ENCODE peak calls at places on chromosomes 5 and 9, in nine cellular contexts. O, J, C, B, Y, E, W, X and N are unnamed samples.

GRCh38 chr5:94316916-94317838 is 301.2 kb downstream of the KIAA0825 start:
- DNase-seq in O (no peak), J (no peak), C (no peak), B (no peak), Y (no peak), E (no peak), W (no peak), X (no peak), N (no peak)

GRCh38 chr9:132141364-132141947 is 20.4 kb upstream of the NTNG2 start:
- DNase-seq in O (no peak), J (no peak), C (peak), B (peak), Y (no peak), E (no peak), W (peak), X (no peak), N (no peak)

GRCh38 chr5:150139334-150139733 is 16.3 kb downstream of the PDGFRB start:
- DNase-seq in O (no peak), J (no peak), C (no peak), B (no peak), Y (no peak), E (no peak), W (peak), X (no peak), N (no peak)

GRCh38 chr5:50791813-50792212 is 125.4 kb downstream of the PARP8 start:
- DNase-seq in O (no peak), J (no peak), C (no peak), B (no peak), Y (no peak), E (no peak), W (no peak), X (no peak), N (no peak)

GRCh38 chr5:138601444-138601843 is 26.2 kb upstream of the HSPA9 start:
- DNase-seq in O (no peak), J (no peak), C (no peak), B (no peak), Y (peak), E (no peak), W (peak), X (no peak), N (no peak)

GRCh38 chr9:133275105-133276000 is at the start of gene ABO:
- DNase-seq in O (no peak), J (peak), C (peak), B (peak), Y (peak), E (no peak), W (peak), X (no peak), N (no peak)

GRCh38 chr5:6407547-6408259 is 29.4 kb upstream of the MED10 start:
- DNase-seq in O (no peak), J (no peak), C (no peak), B (no peak), Y (no peak), E (no peak), W (no peak), X (no peak), N (no peak)

GRCh38 chr9:121604242-121604641 is 47.2 kb upstream of the DAB2IP start:
- DNase-seq in O (no peak), J (peak), C (peak), B (no peak), Y (peak), E (no peak), W (no peak), X (no peak), N (no peak)

GRCh38 chr5:120615967-120616645 is 152.0 kb downstream of the PRR16 start:
- DNase-seq in O (no peak), J (no peak), C (peak), B (peak), Y (no peak), E (peak), W (peak), X (no peak), N (no peak)

GRCh38 chr5:148343603-148344230 is 8.4 kb downstream of the SPINK9 start:
- DNase-seq in O (no peak), J (no peak), C (peak), B (no peak), Y (no peak), E (no peak), W (no peak), X (no peak), N (no peak)

GRCh38 chr5:15683332-15683731 is 183.4 kb downstream of the FBXL7 start:
- DNase-seq in O (no peak), J (no peak), C (peak), B (peak), Y (peak), E (no peak), W (no peak), X (no peak), N (peak)

GRCh38 chr9:15824310-15824709 is 271.5 kb downstream of the CCDC171 start:
- DNase-seq in O (peak), J (no peak), C (peak), B (peak), Y (no peak), E (peak), W (peak), X (no peak), N (peak)

GRCh38 chr9:18543406-18543965 is 69.5 kb downstream of the ADAMTSL1 start:
- DNase-seq in O (no peak), J (peak), C (no peak), B (no peak), Y (no peak), E (peak), W (peak), X (no peak), N (no peak)

GRCh38 chr5:77773734-77774280 is 2.3 kb downstream of the TBCA start:
- DNase-seq in O (no peak), J (no peak), C (peak), B (peak), Y (no peak), E (no peak), W (peak), X (no peak), N (no peak)

GRCh38 chr5:73380052-73380451 is 68.5 kb downstream of the FOXD1 start:
- DNase-seq in O (no peak), J (peak), C (peak), B (no peak), Y (no peak), E (no peak), W (no peak), X (no peak), N (no peak)

GRCh38 chr5:45205403-45205961 is 396.7 kb downstream of the MRPS30 start:
- DNase-seq in O (no peak), J (no peak), C (peak), B (no peak), Y (no peak), E (no peak), W (no peak), X (no peak), N (no peak)

GRCh38 chr5:17238521-17239041 is 21.1 kb downstream of the BASP1 start:
- DNase-seq in O (no peak), J (no peak), C (no peak), B (no peak), Y (no peak), E (peak), W (peak), X (no peak), N (no peak)

GRCh38 chr5:16809816-16810502 is 126.1 kb downstream of the MYO10 start:
- DNase-seq in O (no peak), J (no peak), C (peak), B (peak), Y (no peak), E (no peak), W (peak), X (no peak), N (no peak)

GRCh38 chr9:132422574-132422973 is 12.6 kb downstream of the CFAP77 start:
- DNase-seq in O (no peak), J (no peak), C (no peak), B (no peak), Y (no peak), E (no peak), W (no peak), X (no peak), N (no peak)

GRCh38 chr9:92968081-92968480 is 20.8 kb downstream of the FGD3 start:
- DNase-seq in O (no peak), J (no peak), C (no peak), B (no peak), Y (no peak), E (no peak), W (no peak), X (no peak), N (no peak)

GRCh38 chr5:68033961-68034581 is 181.5 kb upstream of the PIK3R1 start:
- DNase-seq in O (no peak), J (no peak), C (no peak), B (no peak), Y (peak), E (no peak), W (peak), X (no peak), N (no peak)

GRCh38 chr5:113127021-113127420 is 150.4 kb downstream of the DCP2 start:
- DNase-seq in O (no peak), J (no peak), C (no peak), B (no peak), Y (no peak), E (no peak), W (no peak), X (no peak), N (no peak)

GRCh38 chr9:136823136-136824046 is 15.6 kb downstream of the RABL6 start:
- DNase-seq in O (no peak), J (no peak), C (no peak), B (no peak), Y (no peak), E (no peak), W (no peak), X (no peak), N (no peak)

GRCh38 chr5:61245486-61245885 is 83.2 kb upstream of the SMIM15 start:
- DNase-seq in O (no peak), J (peak), C (no peak), B (no peak), Y (no peak), E (no peak), W (peak), X (peak), N (no peak)

GRCh38 chr5:172188893-172189692 is 1.1 kb upstream of the STK10 start:
- DNase-seq in O (no peak), J (no peak), C (peak), B (peak), Y (no peak), E (no peak), W (no peak), X (no peak), N (no peak)

GRCh38 chr5:94707359-94707758 is 88.9 kb downstream of the SLF1 start:
- DNase-seq in O (no peak), J (no peak), C (peak), B (peak), Y (no peak), E (peak), W (no peak), X (peak), N (peak)

GRCh38 chr5:157166164-157166493 is at the start of gene GARIN3:
- DNase-seq in O (no peak), J (no peak), C (no peak), B (no peak), Y (no peak), E (no peak), W (no peak), X (no peak), N (no peak)

GRCh38 chr9:115498338-115498737 is 380.4 kb upstream of the TNC start:
- DNase-seq in O (no peak), J (no peak), C (no peak), B (no peak), Y (peak), E (peak), W (no peak), X (no peak), N (no peak)

GRCh38 chr9:136943291-136944093 is 1.0 kb downstream of the FBXW5 start:
- DNase-seq in O (no peak), J (peak), C (peak), B (peak), Y (peak), E (peak), W (peak), X (peak), N (peak)

GRCh38 chr9:87334366-87334765 is 163.3 kb upstream of the DAPK1 start:
- DNase-seq in O (no peak), J (no peak), C (no peak), B (no peak), Y (no peak), E (no peak), W (peak), X (no peak), N (no peak)

GRCh38 chr9:90858505-90858904 is 56.9 kb downstream of the SYK start:
- DNase-seq in O (no peak), J (no peak), C (no peak), B (no peak), Y (no peak), E (no peak), W (no peak), X (peak), N (no peak)

GRCh38 chr9:78363221-78363620 is 66.3 kb downstream of the PSAT1 start:
- DNase-seq in O (no peak), J (no peak), C (no peak), B (no peak), Y (peak), E (peak), W (peak), X (no peak), N (no peak)

GRCh38 chr9:4497855-4498254 is 7.6 kb downstream of the SLC1A1 start:
- DNase-seq in O (no peak), J (no peak), C (no peak), B (no peak), Y (peak), E (peak), W (peak), X (no peak), N (no peak)

GRCh38 chr5:14467251-14467650 is 114.3 kb upstream of the OTULINL start:
- DNase-seq in O (no peak), J (no peak), C (no peak), B (no peak), Y (no peak), E (peak), W (no peak), X (no peak), N (no peak)

GRCh38 chr5:132259061-132259851 is 1.8 kb downstream of the PDLIM4 start:
- DNase-seq in O (no peak), J (peak), C (no peak), B (peak), Y (peak), E (no peak), W (peak), X (no peak), N (no peak)

GRCh38 chr5:143833179-143833578 is 21.2 kb downstream of the HMHB1 start:
- DNase-seq in O (no peak), J (no peak), C (no peak), B (no peak), Y (no peak), E (no peak), W (no peak), X (no peak), N (no peak)

DNA sequence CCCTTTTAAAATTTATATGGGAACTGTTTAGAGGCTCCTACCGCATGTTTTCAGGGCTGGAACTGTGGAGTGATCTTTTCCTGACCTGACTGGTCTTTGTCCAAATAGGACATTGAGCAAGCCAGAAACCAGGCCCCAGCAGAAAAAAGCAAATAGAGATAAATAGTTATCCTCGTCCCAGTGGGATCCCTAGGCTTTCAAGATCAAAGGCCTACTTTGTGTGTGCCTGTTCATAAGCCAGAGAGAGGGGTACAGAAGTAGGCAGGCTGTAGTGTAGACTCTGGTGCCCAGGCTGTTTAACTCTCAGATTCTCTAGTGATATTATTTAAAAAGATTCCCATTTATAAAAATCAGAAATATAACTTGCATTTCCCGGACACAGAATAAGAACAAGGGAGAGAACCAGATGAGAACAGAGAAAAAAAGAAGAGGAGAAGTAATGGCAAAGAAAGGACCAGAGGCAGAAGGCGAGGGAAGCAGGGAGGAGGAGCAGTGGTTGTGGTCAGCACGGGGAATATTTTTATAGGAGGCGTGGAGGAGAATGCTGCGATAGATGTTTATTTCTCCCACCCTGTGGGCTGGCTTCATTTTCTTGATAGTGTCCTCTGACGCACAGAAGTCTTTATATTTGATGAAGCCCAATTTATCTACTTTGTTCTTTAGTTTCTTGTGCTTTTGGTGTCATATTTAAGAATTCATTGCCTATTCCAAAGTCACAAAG is 101.2 kb downstream of the AOPEP start:
- DNase-seq in O (no peak), J (no peak), C (no peak), B (no peak), Y (peak), E (no peak), W (no peak), X (no peak), N (no peak)
- TF ChIP-seq EZH2phosphoT487 in O (no peak), J (no peak), C (no peak), B (no peak), Y (no peak), E (no peak), W (no peak), X (no peak), N (no peak)

DNA sequence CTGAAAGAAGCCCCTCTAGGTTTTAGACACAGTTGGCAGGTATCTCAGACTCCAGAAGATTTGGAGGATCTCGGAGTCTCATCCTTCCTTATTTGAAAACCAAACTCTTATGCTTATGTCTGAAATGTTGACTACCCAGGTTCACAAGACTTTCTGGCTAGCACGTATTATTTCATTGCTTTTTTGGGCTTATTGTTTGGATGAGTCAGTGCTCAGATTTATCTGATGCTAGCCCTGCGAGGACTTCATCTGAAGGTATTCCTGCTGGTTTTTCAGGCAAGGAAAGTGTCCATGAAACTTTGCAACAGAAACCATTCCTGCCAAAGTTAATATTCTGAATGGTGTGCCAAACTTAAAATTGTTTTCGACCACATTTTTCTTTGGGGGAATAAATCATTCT is 8.5 kb downstream of the OSTF1 start:
- DNase-seq in O (no peak), J (no peak), C (no peak), B (no peak), Y (no peak), E (no peak), W (peak), X (no peak), N (no peak)
- TF ChIP-seq EZH2phosphoT487 in O (no peak), J (no peak), C (no peak), B (no peak), Y (no peak), E (no peak), W (no peak), X (no peak), N (no peak)

GRCh38 chr9:114409842-114410241 is 22.1 kb upstream of the AKNA start:
- DNase-seq in O (no peak), J (no peak), C (no peak), B (no peak), Y (no peak), E (no peak), W (no peak), X (no peak), N (no peak)

GRCh38 chr9:114410910-114411309 is 23.1 kb upstream of the AKNA start:
- DNase-seq in O (no peak), J (no peak), C (no peak), B (no peak), Y (no peak), E (no peak), W (no peak), X (no peak), N (no peak)

GRCh38 chr9:114408646-114409045 is 20.9 kb upstream of the AKNA start:
- DNase-seq in O (no peak), J (no peak), C (no peak), B (no peak), Y (no peak), E (no peak), W (no peak), X (no peak), N (no peak)

GRCh38 chr9:114407889-114408288 is 20.1 kb upstream of the AKNA start:
- DNase-seq in O (no peak), J (no peak), C (no peak), B (no peak), Y (no peak), E (no peak), W (no peak), X (no peak), N (no peak)

GRCh38 chr9:114409103-114409780 is 21.5 kb upstream of the AKNA start:
- DNase-seq in O (no peak), J (no peak), C (peak), B (no peak), Y (no peak), E (peak), W (peak), X (no peak), N (no peak)
- TF ChIP-seq EZH2phosphoT487 in O (no peak), J (no peak), C (no peak), B (no peak), Y (no peak), E (no peak), W (no peak), X (no peak), N (no peak)

GRCh38 chr9:124371183-124371582 is 44.1 kb downstream of the PSMB7 start:
- DNase-seq in O (no peak), J (no peak), C (no peak), B (no peak), Y (no peak), E (no peak), W (peak), X (no peak), N (no peak)
- TF ChIP-seq EZH2phosphoT487 in O (no peak), J (no peak), C (no peak), B (no peak), Y (no peak), E (no peak), W (no peak), X (no peak), N (no peak)

GRCh38 chr5:179158556-179158955 is 98.4 kb downstream of the ZNF354C start:
- DNase-seq in O (no peak), J (no peak), C (no peak), B (no peak), Y (no peak), E (no peak), W (no peak), X (no peak), N (no peak)
- TF ChIP-seq EZH2phosphoT487 in O (no peak), J (no peak), C (no peak), B (no peak), Y (no peak), E (no peak), W (no peak), X (no peak), N (no peak)

DNA sequence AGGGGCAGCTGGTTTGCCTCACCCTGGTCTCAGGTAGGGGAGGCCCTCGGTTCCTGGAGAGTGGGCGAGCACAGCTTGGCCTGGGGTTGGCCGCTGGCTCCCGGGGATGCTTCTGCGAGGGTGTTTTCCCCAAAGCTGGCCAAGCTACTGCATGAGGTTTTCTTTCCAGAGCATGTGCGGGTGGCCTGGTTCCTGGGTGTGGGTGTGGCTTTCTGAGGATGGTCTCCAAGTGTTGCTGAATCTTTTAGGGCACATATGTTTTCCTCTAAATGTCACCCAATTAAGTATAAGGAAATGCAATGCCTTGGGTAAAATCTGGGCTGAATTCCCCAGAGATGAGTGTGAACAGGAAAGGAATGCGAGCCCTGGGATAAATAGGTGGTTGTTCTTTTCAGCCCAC is 115.8 kb upstream of the ICE1 start:
- DNase-seq in O (no peak), J (no peak), C (no peak), B (no peak), Y (no peak), E (peak), W (peak), X (no peak), N (no peak)
- TF ChIP-seq EZH2phosphoT487 in O (no peak), J (no peak), C (no peak), B (no peak), Y (no peak), E (no peak), W (no peak), X (no peak), N (no peak)

DNA sequence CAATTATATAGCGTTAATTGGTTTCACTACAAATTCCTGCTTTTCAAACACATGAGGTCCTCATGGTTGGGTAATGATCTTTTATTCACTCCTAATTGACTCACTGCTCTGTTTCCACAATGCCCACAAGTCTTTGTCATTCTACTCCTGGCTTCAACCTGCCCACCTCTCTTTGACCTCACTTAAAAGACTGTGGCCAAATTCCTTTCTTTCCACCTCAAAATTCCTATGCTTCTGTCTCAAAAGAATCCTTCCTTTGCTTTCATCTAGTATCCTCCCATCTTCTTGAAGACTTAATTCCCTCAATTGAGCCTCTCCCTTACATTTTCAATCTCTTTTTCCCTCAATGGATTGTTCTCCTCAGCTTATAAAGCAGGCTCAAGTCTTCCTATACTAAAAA is 4.9 kb downstream of the APBA1 start:
- DNase-seq in O (no peak), J (no peak), C (peak), B (peak), Y (no peak), E (no peak), W (peak), X (no peak), N (no peak)
- TF ChIP-seq EZH2phosphoT487 in O (no peak), J (no peak), C (no peak), B (no peak), Y (no peak), E (no peak), W (no peak), X (no peak), N (no peak)